ENCODE peak calls at places on chromosomes 1 and 21, in nine cellular contexts. D, S, M, B, G, L, X, A and V are unnamed samples.

GRCh38 chr1:59714966-59715365 is 99.8 kb upstream of the HOOK1 start:
- DNase-seq in B (no peak), L (no peak), S (no peak), D (no peak), G (no peak), M (no peak), X (no peak), A (no peak), V (no peak)

GRCh38 chr1:178495741-178496409 is 889 bp downstream of the CLEC20A start:
- DNase-seq in S (no peak), G (no peak), L (no peak), X (no peak), B (no peak), D (no peak), A (no peak), M (no peak), V (no peak)

GRCh38 chr1:21339402-21340229 is 49.4 kb upstream of the ECE1 start:
- DNase-seq in D (no peak), B (no peak), M (no peak), S (no peak), L (no peak), A (no peak), G (no peak), X (no peak), V (no peak)

GRCh38 chr1:109243221-109243620 is 6.1 kb upstream of the CELSR2 start:
- DNase-seq in D (no peak), B (no peak), G (no peak), X (no peak), A (no peak), S (no peak), M (no peak), L (no peak), V (no peak)

GRCh38 chr1:77076759-77077158 is 142.5 kb downstream of the PIGK start:
- DNase-seq in M (no peak), X (no peak), S (no peak), B (no peak), G (no peak), A (no peak), L (no peak), D (peak), V (no peak)

GRCh38 chr1:209823143-209824041 is 4.4 kb upstream of the UTP25 start:
- DNase-seq in S (peak), L (peak), X (peak), A (peak), M (peak), B (peak), D (peak), G (peak), V (no peak)

GRCh38 chr21:31337991-31338891 is 5.8 kb downstream of the TIAM1 start:
- DNase-seq in S (no peak), D (peak), X (no peak), L (no peak), B (no peak), A (no peak), G (no peak), M (no peak), V (no peak)

GRCh38 chr21:34844033-34844923 is 175.5 kb downstream of the CLIC6 start:
- DNase-seq in S (no peak), A (no peak), G (peak), M (peak), D (peak), B (no peak), X (no peak), L (no peak), V (no peak)

GRCh38 chr1:209586341-209586740 is 2.8 kb downstream of the CAMK1G start:
- DNase-seq in L (no peak), A (no peak), X (no peak), D (no peak), S (no peak), M (no peak), B (no peak), G (no peak), V (no peak)

GRCh38 chr1:175192111-175192629 is 406 bp downstream of the KIAA0040 start:
- DNase-seq in M (peak), X (peak), G (peak), L (peak), B (peak), S (peak), D (peak), A (no peak), V (no peak)

GRCh38 chr1:156600733-156601121 is 552 bp downstream of the GPATCH4 start:
- DNase-seq in A (no peak), L (no peak), G (no peak), S (peak), D (no peak), B (peak), M (no peak), X (peak), V (no peak)

GRCh38 chr1:178192686-178193085 is 98.8 kb downstream of the RASAL2 start:
- DNase-seq in A (peak), G (no peak), L (no peak), D (peak), X (peak), M (no peak), B (peak), S (peak), V (no peak)

GRCh38 chr1:69315823-69316222 is 251.9 kb upstream of the LRRC7 start:
- DNase-seq in X (no peak), G (no peak), A (no peak), M (no peak), D (no peak), S (peak), B (no peak), L (peak), V (no peak)

GRCh38 chr1:22420456-22421053 is 31.1 kb upstream of the ZBTB40 start:
- DNase-seq in X (peak), G (peak), L (peak), A (peak), M (peak), S (peak), B (peak), D (peak), V (peak)

GRCh38 chr1:182724215-182724614 is 39.8 kb upstream of the RGS8 start:
- DNase-seq in S (no peak), B (no peak), X (no peak), A (no peak), G (no peak), D (no peak), M (no peak), L (no peak), V (no peak)

GRCh38 chr21:34881894-34882371 is 167.2 kb downstream of the RUNX1 start:
- DNase-seq in M (no peak), B (peak), A (peak), S (peak), L (no peak), G (no peak), X (peak), D (peak), V (no peak)

GRCh38 chr1:218425647-218426342 is 80.7 kb downstream of the TGFB2 start:
- DNase-seq in M (no peak), G (no peak), B (peak), D (no peak), S (peak), L (no peak), A (peak), X (no peak), V (no peak)

GRCh38 chr21:44090332-44090731 is 16.9 kb upstream of the PWP2 start:
- DNase-seq in M (no peak), D (no peak), L (no peak), A (no peak), B (no peak), X (no peak), G (no peak), S (no peak), V (no peak)

GRCh38 chr1:147647796-147648633 is 22.3 kb downstream of the ACP6 start:
- DNase-seq in X (no peak), B (no peak), L (no peak), G (no peak), S (no peak), M (peak), A (no peak), D (no peak), V (no peak)

GRCh38 chr21:35051287-35051818 is 2.3 kb upstream of the RUNX1 start:
- DNase-seq in M (peak), G (peak), D (peak), B (peak), S (peak), A (peak), L (peak), X (no peak), V (peak)

GRCh38 chr1:22044690-22045420 is 7.7 kb upstream of the CDC42 start:
- DNase-seq in B (peak), X (peak), L (no peak), M (no peak), A (peak), G (no peak), D (no peak), S (peak), V (no peak)

GRCh38 chr1:76179297-76179696 is 104.8 kb downstream of the ST6GALNAC3 start:
- DNase-seq in S (no peak), X (no peak), A (no peak), M (no peak), L (no peak), D (no peak), G (no peak), B (no peak), V (no peak)

GRCh38 chr1:19861034-19861433 is 21.2 kb upstream of the OTUD3 start:
- DNase-seq in L (no peak), A (no peak), S (peak), G (no peak), X (no peak), D (no peak), M (no peak), B (peak), V (no peak)

GRCh38 chr1:64139877-64140276 is 63.5 kb upstream of the UBE2U start:
- DNase-seq in X (no peak), S (no peak), L (no peak), A (no peak), B (no peak), D (no peak), G (no peak), M (no peak), V (no peak)

GRCh38 chr1:40868051-40868723 is 6.0 kb upstream of the CITED4 start:
- DNase-seq in X (peak), A (no peak), M (no peak), L (no peak), D (no peak), S (peak), B (peak), G (no peak), V (no peak)

GRCh38 chr1:112956503-112957132 is 622 bp upstream of the SLC16A1 start:
- DNase-seq in A (no peak), S (no peak), B (no peak), D (no peak), X (peak), L (no peak), M (peak), G (no peak), V (peak)

GRCh38 chr1:203650012-203650836 is 23.6 kb downstream of the ATP2B4 start:
- DNase-seq in G (peak), A (no peak), M (peak), X (no peak), D (no peak), B (peak), L (peak), S (peak), V (peak)

GRCh38 chr1:61097326-61097725 is 15.0 kb downstream of the NFIA start:
- DNase-seq in X (peak), G (no peak), S (peak), D (no peak), A (peak), M (no peak), B (peak), L (no peak), V (no peak)

GRCh38 chr1:211257831-211258225 is 1.3 kb upstream of the RCOR3 start:
- DNase-seq in S (peak), D (no peak), A (no peak), G (no peak), L (no peak), X (no peak), M (no peak), B (no peak), V (no peak)

GRCh38 chr1:64915381-64916274 is 50.7 kb downstream of the JAK1 start:
- DNase-seq in X (peak), D (no peak), B (peak), A (peak), M (no peak), G (no peak), L (no peak), S (peak), V (no peak)